ENCODE peak calls at places on chromosomes 1 and 21, in four cellular contexts. One of them, this sample, is unnamed.
A peak's percentile ranks its signal among the peaks of the same experiment; 100 is the strongest.

GRCh38 chr1:30895942-30896660 is 12.5 kb downstream of the SDC3 start:
- DNase-seq in K562: no peak
- DNase-seq in GM12878: no peak
- DNase-seq in HepG2: no peak
- DNase-seq in this sample: no peak

GRCh38 chr21:35359076-35359475 is 310.0 kb upstream of the RUNX1 start:
- DNase-seq in K562: no peak
- DNase-seq in GM12878: no peak
- DNase-seq in HepG2: no peak
- DNase-seq in this sample: no peak

GRCh38 chr1:244173765-244174164 is 122.7 kb downstream of the ZBTB18 start:
- DNase-seq in K562: no peak
- DNase-seq in GM12878: no peak
- DNase-seq in HepG2: no peak
- DNase-seq in this sample: no peak

GRCh38 chr1:67827688-67828087 is 5.6 kb downstream of the GNG12 start:
- DNase-seq in K562: no peak
- DNase-seq in GM12878: no peak
- DNase-seq in HepG2: no peak
- DNase-seq in this sample: no peak

GRCh38 chr1:224106568-224107281 is 7.2 kb upstream of the FBXO28 start:
- DNase-seq in K562: peak; percentile 70
- DNase-seq in GM12878: no peak
- DNase-seq in HepG2: peak; percentile 43
- DNase-seq in this sample: peak; percentile 51

GRCh38 chr1:189659731-189660130 is 817.9 kb downstream of the BRINP3 start:
- DNase-seq in K562: no peak
- DNase-seq in GM12878: no peak
- DNase-seq in HepG2: no peak
- DNase-seq in this sample: no peak

GRCh38 chr1:204826970-204827369 is 43.7 kb upstream of the NFASC start:
- DNase-seq in K562: peak; percentile 65
- DNase-seq in GM12878: no peak
- DNase-seq in HepG2: peak; percentile 27
- DNase-seq in this sample: no peak

GRCh38 chr1:7300893-7301292 is 470.2 kb upstream of the VAMP3 start:
- DNase-seq in K562: no peak
- DNase-seq in GM12878: no peak
- DNase-seq in HepG2: peak; percentile 58
- DNase-seq in this sample: no peak

GRCh38 chr1:205273551-205273982 is 45.8 kb downstream of the TMCC2 start:
- DNase-seq in K562: peak; percentile 88
- DNase-seq in GM12878: peak; percentile 32
- DNase-seq in HepG2: peak; percentile 65
- DNase-seq in this sample: peak; percentile 91

GRCh38 chr1:205610036-205610435 is 21.8 kb downstream of the ELK4 start:
- DNase-seq in K562: no peak
- DNase-seq in GM12878: no peak
- DNase-seq in HepG2: no peak
- DNase-seq in this sample: no peak

GRCh38 chr1:84390231-84390630 is 8.1 kb upstream of the DNASE2B start:
- DNase-seq in K562: no peak
- DNase-seq in GM12878: no peak
- DNase-seq in HepG2: no peak
- DNase-seq in this sample: no peak

GRCh38 chr1:248714248-248714647 is 11.7 kb upstream of the OR14I1 start:
- DNase-seq in K562: no peak
- DNase-seq in GM12878: no peak
- DNase-seq in HepG2: no peak
- DNase-seq in this sample: no peak

GRCh38 chr1:230414102-230414501 is 12.0 kb downstream of the PGBD5 start:
- DNase-seq in K562: no peak
- DNase-seq in GM12878: no peak
- DNase-seq in HepG2: no peak
- DNase-seq in this sample: no peak

GRCh38 chr1:222754386-222755139 is 17.6 kb downstream of the FAM177B start:
- DNase-seq in K562: no peak
- DNase-seq in GM12878: no peak
- DNase-seq in HepG2: no peak
- DNase-seq in this sample: no peak

GRCh38 chr1:18731591-18732235 is 101.1 kb downstream of the PAX7 start:
- DNase-seq in K562: no peak
- DNase-seq in GM12878: no peak
- DNase-seq in HepG2: no peak
- DNase-seq in this sample: no peak

GRCh38 chr21:31348188-31348587 is 4.1 kb upstream of the TIAM1 start:
- DNase-seq in K562: no peak
- DNase-seq in GM12878: no peak
- DNase-seq in HepG2: no peak
- DNase-seq in this sample: no peak

GRCh38 chr1:29124366-29125236 is 898 bp upstream of the TMEM200B start:
- DNase-seq in K562: peak; percentile 80
- DNase-seq in GM12878: no peak
- DNase-seq in HepG2: peak; percentile 56
- DNase-seq in this sample: peak; percentile 96

GRCh38 chr1:212688338-212689047 is 11.1 kb downstream of the BATF3 start:
- DNase-seq in K562: no peak
- DNase-seq in GM12878: no peak
- DNase-seq in HepG2: no peak
- DNase-seq in this sample: no peak

GRCh38 chr1:242185728-242186127 is 186.8 kb upstream of the MAP1LC3C start:
- DNase-seq in K562: no peak
- DNase-seq in GM12878: no peak
- DNase-seq in HepG2: no peak
- DNase-seq in this sample: peak; percentile 27

GRCh38 chr1:61461406-61462384 is 263.2 kb downstream of the TM2D1 start:
- DNase-seq in K562: peak; percentile 49
- DNase-seq in GM12878: no peak
- DNase-seq in HepG2: no peak
- DNase-seq in this sample: no peak

GRCh38 chr1:103341377-103341880 is 184.1 kb upstream of the RNPC3 start:
- DNase-seq in K562: no peak
- DNase-seq in GM12878: no peak
- DNase-seq in HepG2: no peak
- DNase-seq in this sample: no peak

GRCh38 chr1:41038110-41038509 is 16.6 kb upstream of the SLFNL1 start:
- DNase-seq in K562: no peak
- DNase-seq in GM12878: no peak
- DNase-seq in HepG2: no peak
- DNase-seq in this sample: no peak

GRCh38 chr21:29148535-29148934 is 18.1 kb downstream of the MAP3K7CL start:
- DNase-seq in K562: no peak
- DNase-seq in GM12878: no peak
- DNase-seq in HepG2: no peak
- DNase-seq in this sample: no peak

GRCh38 chr1:80171101-80171500 is 1164.6 kb upstream of the ADGRL4 start:
- DNase-seq in K562: no peak
- DNase-seq in GM12878: no peak
- DNase-seq in HepG2: no peak
- DNase-seq in this sample: no peak

GRCh38 chr1:940121-941026 is 16.7 kb downstream of the SAMD11 start:
- DNase-seq in K562: peak; percentile 87
- DNase-seq in GM12878: no peak
- DNase-seq in HepG2: peak; percentile 27
- DNase-seq in this sample: peak; percentile 86

GRCh38 chr1:942411-942821 is 16.6 kb downstream of the NOC2L start:
- DNase-seq in K562: peak; percentile 47
- DNase-seq in GM12878: no peak
- DNase-seq in HepG2: no peak
- DNase-seq in this sample: peak; percentile 74

GRCh38 chr1:939511-940107 is 15.9 kb downstream of the SAMD11 start:
- DNase-seq in K562: no peak
- DNase-seq in GM12878: no peak
- DNase-seq in HepG2: no peak
- DNase-seq in this sample: no peak

GRCh38 chr1:941588-942383 is 17.3 kb downstream of the NOC2L start:
- DNase-seq in K562: peak; percentile 88
- DNase-seq in GM12878: no peak
- DNase-seq in HepG2: peak; percentile 34
- DNase-seq in this sample: peak; percentile 90

DNA sequence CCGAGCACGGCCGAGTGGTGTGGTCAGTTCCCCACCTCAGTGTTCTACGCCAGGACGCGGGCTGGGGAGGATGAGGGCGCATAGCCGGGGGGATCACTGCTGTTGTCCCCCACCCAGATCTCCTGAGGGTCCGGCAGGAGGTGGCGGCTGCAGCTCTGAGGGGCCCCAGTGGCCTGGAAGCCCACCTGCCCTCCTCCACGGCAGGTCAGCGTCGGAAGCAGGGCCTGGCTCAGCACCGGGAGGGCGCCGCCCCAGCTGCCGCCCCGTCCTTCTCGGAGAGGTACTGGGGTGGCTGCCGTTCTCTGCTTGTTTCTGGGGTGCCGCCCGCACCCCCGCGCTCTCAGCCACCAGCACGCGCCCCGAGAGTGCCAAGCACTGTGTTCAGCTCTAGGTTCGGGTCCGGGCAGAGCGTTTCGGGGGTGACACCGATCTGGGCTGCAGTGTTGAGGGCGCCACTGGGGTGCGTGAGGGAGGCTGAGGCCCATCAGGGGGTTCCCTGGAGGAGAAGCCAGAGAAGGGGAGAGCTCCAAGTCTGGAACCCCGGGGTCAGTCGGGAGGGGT is 17.4 kb downstream of the SAMD11 start:
- DNase-seq in K562: no peak
- DNase-seq in GM12878: no peak
- DNase-seq in HepG2: no peak
- DNase-seq in this sample: no peak
- H3K9ac ChIP-seq in K562: peak overlapping the region; percentile 88
- H3K9ac ChIP-seq in GM12878: no peak overlapping the region
- H3K9ac ChIP-seq in HepG2: no peak overlapping the region
- H3K9ac ChIP-seq in this sample: no peak overlapping the region

GRCh38 chr1:26538480-26539412 is 9.2 kb downstream of the RPS6KA1 start:
- DNase-seq in K562: peak; percentile 80
- DNase-seq in GM12878: no peak
- DNase-seq in HepG2: peak; percentile 41
- DNase-seq in this sample: peak; percentile 69
- TF ChIP-seq FOXM1 in K562: no peak
- TF ChIP-seq FOXM1 in GM12878: no peak
- TF ChIP-seq FOXM1 in HepG2: no peak
- TF ChIP-seq FOXM1 in this sample: no peak

GRCh38 chr1:180525696-180526000 is 23.3 kb upstream of the ACBD6 start:
- DNase-seq in K562: no peak
- DNase-seq in GM12878: no peak
- DNase-seq in HepG2: no peak
- DNase-seq in this sample: peak; percentile 36
- H3K9ac ChIP-seq in K562: no peak overlapping the region
- H3K9ac ChIP-seq in GM12878: no peak overlapping the region
- H3K9ac ChIP-seq in HepG2: no peak overlapping the region
- H3K9ac ChIP-seq in this sample: no peak overlapping the region

DNA sequence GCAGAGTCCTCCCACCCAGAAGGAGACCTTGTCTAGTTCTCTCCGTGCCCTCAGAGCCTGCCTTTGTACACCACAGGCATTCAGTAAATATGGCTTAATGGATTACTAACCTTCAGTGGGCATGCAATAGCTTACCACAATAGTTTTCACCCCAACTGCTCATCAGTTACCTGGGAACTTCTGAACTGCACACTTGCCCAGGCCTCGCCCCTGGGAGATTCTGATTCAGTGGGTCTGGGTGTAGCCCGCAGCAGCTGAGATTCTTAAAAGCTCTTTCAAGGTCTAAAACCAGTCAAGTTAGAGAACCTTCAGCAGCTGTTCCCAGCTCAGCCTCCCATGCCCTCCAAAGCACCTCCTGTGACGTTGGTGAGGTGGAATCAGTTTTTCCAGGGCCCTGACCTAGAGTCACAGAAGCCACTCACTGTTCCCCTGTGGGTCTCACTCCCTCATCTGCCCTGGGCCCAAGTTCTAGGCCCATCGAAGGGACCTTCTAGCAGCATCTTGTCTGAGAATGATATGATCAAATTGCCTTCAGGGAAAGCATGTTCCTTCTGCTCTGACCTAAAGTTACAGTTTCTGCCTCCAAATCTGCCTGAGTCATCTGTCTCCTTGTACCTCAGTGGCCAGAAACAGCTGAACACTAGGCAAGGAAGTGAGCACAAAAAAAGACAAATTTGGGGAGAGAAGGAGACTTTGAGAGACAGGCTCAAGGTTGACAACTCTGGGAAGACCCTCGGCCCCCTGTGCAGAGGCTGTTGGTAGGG is 10.8 kb downstream of the ASAP3 start:
- DNase-seq in K562: peak; percentile 50
- DNase-seq in GM12878: no peak
- DNase-seq in HepG2: peak; percentile 74
- DNase-seq in this sample: no peak
- TF ChIP-seq FOXM1 in K562: no peak
- TF ChIP-seq FOXM1 in GM12878: no peak
- TF ChIP-seq FOXM1 in HepG2: no peak
- TF ChIP-seq FOXM1 in this sample: no peak

GRCh38 chr1:240170806-240171205 is 79.1 kb downstream of the FMN2 start:
- DNase-seq in K562: no peak
- DNase-seq in GM12878: no peak
- DNase-seq in HepG2: no peak
- DNase-seq in this sample: no peak
- H3K9ac ChIP-seq in K562: no peak overlapping the region
- H3K9ac ChIP-seq in GM12878: no peak overlapping the region
- H3K9ac ChIP-seq in HepG2: no peak overlapping the region
- H3K9ac ChIP-seq in this sample: no peak overlapping the region